ENCODE peak calls at places on chromosomes 5 and 9, in nine cellular contexts. N is NCI-H1417; H is anterior cingulate cortex; V is HTR-8/SVneo; M is activated T-cell treated with anti-CD3 and anti-CD28 coated beads, Interleukin-2, amount 50 U/mL, for 72 hours; O is activated CD8-positive, alpha-beta memory T cell treated with anti-CD3 and anti-CD28 coated beads for 48 hours; S is SJSA1; L is SK-N-DZ; F is HCT116. A is an unnamed sample.

GRCh38 chr5:139481580-139482049 is 943 bp downstream of the STING1 start:
- DNase-seq in N (no peak), H (no peak), V (no peak), M (peak), O (no peak), S (no peak), L (no peak), F (no peak), A (peak)

GRCh38 chr5:872301-872700 is 20.3 kb downstream of the BRD9 start:
- DNase-seq in N (no peak), H (no peak), V (no peak), M (no peak), O (no peak), S (no peak), L (no peak), F (no peak), A (no peak)

GRCh38 chr9:116565986-116566385 is 121.1 kb upstream of the TRIM32 start:
- DNase-seq in N (no peak), H (no peak), V (no peak), M (no peak), O (no peak), S (no peak), L (no peak), F (no peak), A (no peak)

GRCh38 chr9:138015021-138015829 is 137.6 kb downstream of the CACNA1B start:
- DNase-seq in N (no peak), H (no peak), V (no peak), M (no peak), O (no peak), S (no peak), L (no peak), F (no peak), A (no peak)

GRCh38 chr5:128014578-128014977 is 69.0 kb upstream of the SLC12A2 start:
- DNase-seq in N (no peak), H (no peak), V (no peak), M (no peak), O (no peak), S (no peak), L (no peak), F (no peak), A (no peak)

GRCh38 chr5:78591227-78591626 is 57.3 kb downstream of the LHFPL2 start:
- DNase-seq in N (no peak), H (no peak), V (no peak), M (no peak), O (no peak), S (peak), L (no peak), F (peak), A (peak)

GRCh38 chr5:98109561-98110006 is 663.9 kb upstream of the RGMB start:
- DNase-seq in N (no peak), H (no peak), V (no peak), M (no peak), O (no peak), S (peak), L (no peak), F (no peak), A (peak)

GRCh38 chr5:167358868-167359492 is 932.5 kb upstream of the WWC1 start:
- DNase-seq in N (no peak), H (no peak), V (no peak), M (no peak), O (no peak), S (no peak), L (no peak), F (no peak), A (no peak)

GRCh38 chr9:129809346-129809745 is 6.4 kb downstream of the TOR1B start:
- DNase-seq in N (no peak), H (no peak), V (no peak), M (no peak), O (no peak), S (no peak), L (no peak), F (no peak), A (no peak)

GRCh38 chr9:89891221-89892052 is 286.6 kb downstream of the GADD45G start:
- DNase-seq in N (no peak), H (no peak), V (no peak), M (no peak), O (no peak), S (no peak), L (no peak), F (no peak), A (peak)

GRCh38 chr5:133265257-133265656 is 213.4 kb downstream of the HSPA4 start:
- DNase-seq in N (no peak), H (no peak), V (no peak), M (no peak), O (no peak), S (no peak), L (no peak), F (no peak), A (no peak)

GRCh38 chr5:98424681-98425454 is 348.6 kb upstream of the RGMB start:
- DNase-seq in N (no peak), H (no peak), V (no peak), M (no peak), O (no peak), S (no peak), L (peak), F (no peak), A (peak)

GRCh38 chr5:44402084-44402483 is 12.9 kb upstream of the FGF10 start:
- DNase-seq in N (no peak), H (no peak), V (no peak), M (no peak), O (no peak), S (no peak), L (no peak), F (no peak), A (no peak)

GRCh38 chr9:129613520-129614175 is 7.3 kb downstream of the C9orf50 start:
- DNase-seq in N (peak), H (peak), V (no peak), M (no peak), O (no peak), S (no peak), L (no peak), F (no peak), A (no peak)

GRCh38 chr9:130707225-130707976 is 13.8 kb downstream of the EXOSC2 start:
- DNase-seq in N (peak), H (no peak), V (no peak), M (peak), O (peak), S (peak), L (peak), F (no peak), A (peak)

GRCh38 chr5:75916144-75916543 is 167.0 kb upstream of the SV2C start:
- DNase-seq in N (no peak), H (no peak), V (no peak), M (no peak), O (no peak), S (no peak), L (no peak), F (no peak), A (no peak)

GRCh38 chr5:65811004-65811403 is 89.0 kb downstream of the NLN start:
- DNase-seq in N (no peak), H (no peak), V (peak), M (no peak), O (no peak), S (peak), L (no peak), F (peak), A (peak)

GRCh38 chr9:2771101-2771500 is 53.8 kb downstream of the KCNV2 start:
- DNase-seq in N (no peak), H (no peak), V (no peak), M (no peak), O (no peak), S (no peak), L (no peak), F (no peak), A (no peak)

GRCh38 chr9:95349109-95350038 is 31.9 kb upstream of the FANCC start:
- DNase-seq in N (no peak), H (no peak), V (no peak), M (peak), O (no peak), S (no peak), L (no peak), F (no peak), A (no peak)

GRCh38 chr9:125759812-125760134 is 12.6 kb downstream of the PBX3 start:
- DNase-seq in N (peak), H (peak), V (no peak), M (no peak), O (no peak), S (no peak), L (no peak), F (no peak), A (peak)

GRCh38 chr5:24864244-24864643 is 219.5 kb upstream of the CDH10 start:
- DNase-seq in N (no peak), H (no peak), V (no peak), M (no peak), O (no peak), S (no peak), L (no peak), F (no peak), A (no peak)

GRCh38 chr5:111932207-111932606 is 175.2 kb upstream of the NREP start:
- DNase-seq in N (no peak), H (no peak), V (no peak), M (no peak), O (no peak), S (no peak), L (no peak), F (no peak), A (peak)

GRCh38 chr9:128635266-128636023 is 21.2 kb downstream of the DYNC2I2 start:
- DNase-seq in N (peak), H (no peak), V (peak), M (no peak), O (no peak), S (peak), L (no peak), F (peak), A (peak)

GRCh38 chr5:200985-201384 is 9.7 kb downstream of the LRRC14B start:
- DNase-seq in N (no peak), H (no peak), V (no peak), M (no peak), O (no peak), S (no peak), L (no peak), F (no peak), A (no peak)

GRCh38 chr5:35598707-35599370 is 18.8 kb upstream of the SPEF2 start:
- DNase-seq in N (no peak), H (no peak), V (no peak), M (no peak), O (no peak), S (no peak), L (peak), F (peak), A (no peak)

GRCh38 chr5:151078490-151079262 is 2.2 kb downstream of the TNIP1 start:
- DNase-seq in N (no peak), H (no peak), V (no peak), M (peak), O (no peak), S (peak), L (no peak), F (no peak), A (no peak)